ENCODE peak calls at places on chromosomes 2 and 18, in six cellular contexts. Q is astrocyte, Y is RWPE2, A is right lobe of liver, M is psoas muscle, F is adrenal gland. D is an unnamed sample.
A peak's percentile ranks its signal among the peaks of the same experiment; 100 is the strongest.

GRCh38 chr2:149972039-149972438 is 384.5 kb upstream of the MMADHC start:
- DNase-seq in Y (no peak), A (no peak), Q (no peak), F (no peak), M (no peak), D (no peak)

GRCh38 chr2:240454031-240454901 is 18.8 kb downstream of the GPC1 start:
- DNase-seq in A (peak; percentile 50), F (no peak), Q (no peak), M (peak; percentile 51), Y (no peak), D (no peak)

GRCh38 chr2:217875138-217875537 is 127.7 kb downstream of the TNS1 start:
- DNase-seq in Q (no peak), A (no peak), Y (no peak), F (no peak), M (no peak), D (no peak)

GRCh38 chr18:74064510-74064909 is 83.1 kb downstream of the FBXO15 start:
- DNase-seq in Q (no peak), A (no peak), Y (no peak), F (no peak), M (no peak), D (no peak)

GRCh38 chr18:30775629-30776028 is 266.9 kb downstream of the DSC3 start:
- DNase-seq in A (no peak), F (no peak), Q (no peak), Y (no peak), M (no peak), D (no peak)

GRCh38 chr2:228535396-228535795 is 353.9 kb upstream of the SPHKAP start:
- DNase-seq in Y (no peak), F (no peak), A (no peak), Q (peak; percentile 3), M (no peak), D (no peak)

GRCh38 chr18:52588916-52589315 is 248.9 kb downstream of the DCC start:
- DNase-seq in M (no peak), F (no peak), A (no peak), Q (peak; percentile 37), Y (no peak), D (no peak)

GRCh38 chr2:68715353-68716041 is 19.1 kb upstream of the ARHGAP25 start:
- DNase-seq in A (peak; percentile 66), F (peak; percentile 72), M (peak; percentile 57), Q (peak; percentile 6), Y (no peak), D (no peak)

GRCh38 chr2:128644156-128644555 is 325.5 kb upstream of the HS6ST1 start:
- DNase-seq in A (peak; percentile 34), Y (no peak), Q (no peak), F (no peak), M (no peak), D (peak; percentile 18)

GRCh38 chr18:13430663-13431062 is 212.1 kb downstream of the LDLRAD4 start:
- DNase-seq in A (no peak), Q (no peak), M (no peak), Y (no peak), F (no peak), D (no peak)

DNA sequence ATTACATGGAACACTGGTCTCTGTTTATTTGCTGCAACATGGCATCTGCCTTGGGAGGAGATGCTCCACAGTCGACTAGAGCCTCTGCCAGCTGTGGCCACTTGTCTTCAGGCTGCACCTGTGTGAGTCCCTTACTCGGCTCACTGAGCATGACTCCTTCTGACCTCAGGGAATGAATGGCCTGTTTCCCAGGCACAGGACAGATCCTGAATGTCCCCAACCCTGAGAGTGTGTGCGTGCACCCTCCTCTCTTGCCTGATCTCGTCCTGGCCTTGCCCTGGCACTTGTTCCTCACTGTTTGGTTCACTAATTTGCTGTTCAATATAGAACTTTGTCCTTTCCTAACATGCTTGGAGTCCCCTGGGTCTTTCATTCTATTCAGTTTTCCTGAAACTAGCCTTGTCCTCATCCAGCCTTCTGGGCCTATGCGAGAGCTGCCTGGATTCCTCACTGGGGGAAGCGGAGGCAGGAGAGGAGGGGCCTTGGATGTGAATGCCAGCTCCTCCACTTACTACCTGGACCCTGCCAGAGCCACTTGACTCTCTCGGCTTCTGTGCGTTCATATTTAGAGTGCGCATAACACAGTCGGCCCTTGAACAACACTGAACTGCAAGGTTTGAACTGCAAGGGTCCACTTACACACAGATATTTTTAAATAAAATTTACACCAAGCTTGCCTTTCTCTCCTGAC is 184.8 kb downstream of the ACKR3 start:
- DNase-seq in Q (no peak), M (no peak), F (no peak), A (peak; percentile 82), Y (no peak), D (no peak)
- H3K4me1 ChIP-seq in Q (peaks cover 10% of the 10 kb centered on the region), M (peaks cover 22% of the 10 kb centered on the region), F (no peaks in the 10 kb centered on the region), A (peaks cover 58% of the 10 kb centered on the region), Y (peaks cover 15% of the 10 kb centered on the region), D (peaks cover 2% of the 10 kb centered on the region)

GRCh38 chr18:21083017-21083416 is 28.6 kb downstream of the ROCK1 start:
- DNase-seq in Q (no peak), A (no peak), Y (no peak), M (no peak), F (no peak), D (no peak)

GRCh38 chr18:21085579-21086161 is 25.9 kb downstream of the ROCK1 start:
- DNase-seq in Q (peak; percentile 8), Y (no peak), F (no peak), A (no peak), M (no peak), D (no peak)

GRCh38 chr18:21080576-21080975 is 31.0 kb downstream of the ROCK1 start:
- DNase-seq in M (no peak), Y (no peak), A (no peak), F (no peak), Q (no peak), D (no peak)

GRCh38 chr18:21084511-21085078 is 27.0 kb downstream of the ROCK1 start:
- DNase-seq in Y (no peak), M (no peak), Q (no peak), F (no peak), A (no peak), D (no peak)

DNA sequence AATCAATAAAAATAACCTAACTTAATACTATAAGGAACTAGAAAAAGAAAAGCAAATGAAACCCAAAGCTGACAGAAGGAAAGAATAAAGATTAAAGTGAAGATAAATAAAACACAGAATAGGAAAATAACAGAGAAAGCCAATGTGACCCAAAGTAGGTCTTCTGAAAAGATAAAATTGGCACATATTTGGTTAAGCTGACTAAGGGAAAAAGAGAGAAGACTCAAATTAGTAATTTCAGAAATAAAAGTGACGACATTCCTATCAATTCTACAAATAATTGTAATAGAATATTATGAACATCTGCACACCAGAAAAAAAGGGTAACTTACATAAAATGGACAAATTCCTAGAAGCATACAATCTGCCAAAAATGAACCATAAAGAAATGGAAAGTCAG is 30.2 kb downstream of the ROCK1 start:
- DNase-seq in A (no peak), Y (no peak), F (no peak), Q (no peak), M (no peak), D (no peak)
- H3K4me3 ChIP-seq in A (no peak overlapping the region), Y (no peak overlapping the region), F (no peak overlapping the region), Q (no peak overlapping the region), M (no peak overlapping the region), D (no peak overlapping the region)

GRCh38 chr2:28286678-28287077 is 106.0 kb upstream of the FOSL2 start:
- DNase-seq in Y (no peak), A (no peak), M (no peak), F (no peak), Q (peak; percentile 37), D (no peak)

GRCh38 chr2:28288620-28289019 is 104.0 kb upstream of the FOSL2 start:
- DNase-seq in Q (no peak), A (no peak), F (no peak), Y (no peak), M (no peak), D (no peak)

GRCh38 chr2:28283861-28284260 is 108.8 kb upstream of the FOSL2 start:
- DNase-seq in Y (no peak), M (no peak), Q (no peak), F (no peak), A (no peak), D (no peak)

GRCh38 chr2:28282861-28283646 is 109.6 kb upstream of the FOSL2 start:
- DNase-seq in F (no peak), Y (no peak), Q (no peak), M (no peak), A (no peak), D (no peak)

DNA sequence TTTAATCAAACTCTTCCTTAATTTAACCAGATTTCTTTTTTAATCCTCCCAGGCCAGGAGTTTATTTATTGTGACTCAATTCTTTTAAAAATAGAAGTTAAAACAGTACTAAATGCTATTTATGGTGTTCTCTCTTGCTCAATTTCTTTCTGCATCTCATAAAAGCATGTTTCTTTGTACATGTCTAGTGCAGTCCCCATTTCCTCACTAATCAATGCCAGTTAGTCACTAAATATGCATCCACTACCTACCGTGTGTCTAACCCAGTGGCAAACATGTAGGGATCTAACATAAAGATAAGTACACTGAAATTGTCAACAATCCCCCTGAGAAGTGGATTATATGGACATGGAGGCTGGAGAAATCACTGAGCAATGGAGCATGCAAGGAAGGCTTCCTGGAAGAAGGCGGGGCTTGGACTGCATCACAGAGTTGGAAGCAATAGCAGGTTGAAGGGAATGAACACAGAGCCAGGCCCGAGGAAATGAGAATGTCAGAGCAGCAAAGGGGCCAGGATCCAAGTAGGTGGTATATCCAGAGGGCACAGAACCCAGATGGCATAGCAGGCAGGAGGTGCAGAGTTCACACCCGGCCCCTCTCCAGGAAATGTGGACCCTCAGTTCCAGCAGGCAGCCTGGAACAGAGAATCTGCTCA is 105.3 kb upstream of the FOSL2 start:
- DNase-seq in Y (no peak), A (no peak), Q (no peak), M (no peak), F (no peak), D (no peak)
- H3K27ac ChIP-seq in Y (no peak overlapping the region), A (no peak overlapping the region), Q (no peak overlapping the region), M (no peak overlapping the region), F (peak overlapping the region; percentile 24), D (no peak overlapping the region)

DNA sequence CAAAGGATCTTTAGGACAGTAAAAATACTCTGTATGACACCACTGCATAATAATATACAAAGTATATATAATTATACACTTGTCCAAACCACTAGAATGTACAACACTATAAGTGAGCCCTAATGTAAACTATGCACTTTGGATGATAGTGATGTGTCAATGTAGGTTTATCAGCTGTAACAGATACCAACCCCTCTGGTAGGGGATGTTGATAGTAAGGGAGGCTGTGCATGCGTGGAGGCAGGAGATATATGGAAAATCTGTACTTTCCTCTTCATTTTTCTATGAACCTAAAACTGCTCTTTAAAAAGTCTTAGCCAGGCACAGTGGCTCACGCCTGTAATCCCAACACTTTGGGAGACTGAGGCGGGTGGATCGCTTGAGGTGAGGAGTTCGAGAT is 37.5 kb upstream of the SP3 start:
- DNase-seq in Q (no peak), Y (no peak), A (no peak), F (no peak), M (no peak), D (no peak)
- H3K4me1 ChIP-seq in Q (peaks cover 12% of the 10 kb centered on the region), Y (peaks cover 5% of the 10 kb centered on the region), A (peaks cover 24% of the 10 kb centered on the region), F (no peaks in the 10 kb centered on the region), M (peaks cover 24% of the 10 kb centered on the region), D (no peaks in the 10 kb centered on the region)

GRCh38 chr2:24815171-24815570 is 21.9 kb downstream of the CENPO start:
- DNase-seq in Q (no peak), F (no peak), A (no peak), Y (no peak), M (peak; percentile 4), D (peak; percentile 4)
- H3K4me3 ChIP-seq in Q (no peak overlapping the region), F (no peak overlapping the region), A (no peak overlapping the region), Y (no peak overlapping the region), M (no peak overlapping the region), D (no peak overlapping the region)

DNA sequence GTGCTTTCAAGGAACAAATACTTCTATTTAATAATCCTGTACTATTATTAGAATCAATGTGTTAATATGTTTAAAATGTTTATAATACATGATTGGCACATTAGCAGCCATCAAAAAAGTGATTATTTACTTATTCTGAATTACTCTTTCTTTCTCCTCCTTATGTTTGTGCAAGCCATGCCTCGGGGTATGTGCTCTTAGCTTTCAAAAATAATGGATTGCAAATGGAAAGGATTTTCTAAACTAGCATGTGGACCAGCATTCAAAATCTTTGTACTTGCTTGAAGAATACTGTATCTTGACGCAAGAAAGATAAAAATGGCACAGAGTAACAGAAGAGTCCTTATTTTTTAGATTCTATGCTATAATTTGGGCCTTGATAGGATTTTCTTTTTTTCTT is 156.5 kb downstream of the CDH7 start:
- DNase-seq in M (no peak), Q (no peak), Y (no peak), A (no peak), F (no peak), D (no peak)
- H3K27ac ChIP-seq in M (no peak overlapping the region), Q (no peak overlapping the region), Y (no peak overlapping the region), A (no peak overlapping the region), F (no peak overlapping the region), D (no peak overlapping the region)

D was measured in right atrium auricular region.